ENCODE peak calls at places on chromosomes 11 and 22, in five cellular contexts. P, T, V, Z and L are unnamed samples.

GRCh38 chr11:122085264-122085663 is 30.8 kb downstream of the BLID start:
- DNase-seq in V (no peak), Z (no peak), T (no peak), P (no peak), L (no peak)

GRCh38 chr11:30000986-30001385 is 15.8 kb downstream of the KCNA4 start:
- DNase-seq in P (no peak), V (no peak), T (no peak), Z (no peak), L (no peak)

GRCh38 chr11:125167954-125168821 is 3.6 kb downstream of the PKNOX2 start:
- DNase-seq in P (no peak), V (no peak), Z (no peak), T (no peak), L (no peak)

GRCh38 chr11:39817248-39817647 is 1642.2 kb downstream of the LRRC4C start:
- DNase-seq in Z (no peak), P (no peak), V (no peak), T (no peak), L (no peak)

GRCh38 chr11:133809525-133810178 is 35.7 kb downstream of the SPATA19 start:
- DNase-seq in Z (no peak), T (no peak), P (no peak), V (peak), L (no peak)

GRCh38 chr11:16987205-16987568 is 27.0 kb downstream of the PLEKHA7 start:
- DNase-seq in V (peak), T (no peak), Z (peak), P (no peak), L (no peak)

GRCh38 chr11:90722552-90723190 is 499.8 kb upstream of the CHORDC1 start:
- DNase-seq in T (peak), Z (no peak), V (no peak), P (no peak), L (no peak)

GRCh38 chr11:13206086-13206640 is 71.4 kb upstream of the BMAL1 start:
- DNase-seq in Z (no peak), T (no peak), V (no peak), P (no peak), L (no peak)

GRCh38 chr11:11980841-11981308 is 27.6 kb downstream of the DKK3 start:
- DNase-seq in P (no peak), V (no peak), Z (no peak), T (no peak), L (no peak)

GRCh38 chr22:50691521-50691920 is 18.9 kb downstream of the SHANK3 start:
- DNase-seq in V (no peak), T (peak), Z (peak), P (no peak), L (peak)

GRCh38 chr11:9663699-9664275 is at the start of gene SWAP70:
- DNase-seq in Z (peak), P (peak), T (peak), V (peak), L (no peak)

GRCh38 chr11:9821008-9821752 is 157.3 kb downstream of the SWAP70 start:
- DNase-seq in Z (no peak), V (no peak), T (no peak), P (no peak), L (no peak)

GRCh38 chr22:24994070-24994763 is 41.7 kb downstream of the KIAA1671 start:
- DNase-seq in V (no peak), Z (no peak), P (no peak), T (no peak), L (no peak)

GRCh38 chr11:65973439-65974110 is 12.0 kb downstream of the SART1 start:
- DNase-seq in Z (no peak), V (no peak), P (no peak), T (no peak), L (no peak)

GRCh38 chr22:32339190-32340012 is 18.3 kb upstream of the RFPL3 start:
- DNase-seq in P (no peak), V (no peak), Z (peak), T (no peak), L (no peak)

GRCh38 chr11:67303132-67303988 is at the start of gene SSH3:
- DNase-seq in T (peak), P (peak), Z (peak), V (peak), L (no peak)

GRCh38 chr11:103007521-103007920 is 52.0 kb upstream of the MMP13 start:
- DNase-seq in P (no peak), V (no peak), T (no peak), Z (no peak), L (no peak)

GRCh38 chr11:116275634-116276033 is 497.2 kb downstream of the BUD13 start:
- DNase-seq in T (no peak), Z (no peak), P (no peak), V (no peak), L (no peak)

GRCh38 chr22:24157783-24158170 is 23.5 kb upstream of the SUSD2 start:
- DNase-seq in T (no peak), Z (no peak), V (no peak), P (no peak), L (no peak)

GRCh38 chr11:8839957-8840945 is 70.7 kb upstream of the AKIP1 start:
- DNase-seq in Z (peak), T (peak), P (no peak), V (no peak), L (no peak)

GRCh38 chr22:38202437-38203089 is 769 bp downstream of the MAFF start:
- DNase-seq in Z (peak), T (peak), P (peak), V (no peak), L (no peak)

GRCh38 chr11:70456921-70457532 is 58.7 kb downstream of the CTTN start:
- DNase-seq in T (peak), V (no peak), P (no peak), Z (no peak), L (no peak)

GRCh38 chr11:35178067-35178805 is 39.3 kb downstream of the CD44 start:
- DNase-seq in V (no peak), P (no peak), T (no peak), Z (no peak), L (no peak)

GRCh38 chr11:35177370-35177769 is 38.4 kb downstream of the CD44 start:
- DNase-seq in T (no peak), V (no peak), P (no peak), Z (no peak), L (no peak)

GRCh38 chr11:35180311-35181233 is 41.6 kb downstream of the CD44 start:
- DNase-seq in V (peak), Z (no peak), T (no peak), P (no peak), L (no peak)

GRCh38 chr11:35178862-35179261 is 39.9 kb downstream of the CD44 start:
- DNase-seq in Z (no peak), V (no peak), P (no peak), T (no peak), L (no peak)

DNA sequence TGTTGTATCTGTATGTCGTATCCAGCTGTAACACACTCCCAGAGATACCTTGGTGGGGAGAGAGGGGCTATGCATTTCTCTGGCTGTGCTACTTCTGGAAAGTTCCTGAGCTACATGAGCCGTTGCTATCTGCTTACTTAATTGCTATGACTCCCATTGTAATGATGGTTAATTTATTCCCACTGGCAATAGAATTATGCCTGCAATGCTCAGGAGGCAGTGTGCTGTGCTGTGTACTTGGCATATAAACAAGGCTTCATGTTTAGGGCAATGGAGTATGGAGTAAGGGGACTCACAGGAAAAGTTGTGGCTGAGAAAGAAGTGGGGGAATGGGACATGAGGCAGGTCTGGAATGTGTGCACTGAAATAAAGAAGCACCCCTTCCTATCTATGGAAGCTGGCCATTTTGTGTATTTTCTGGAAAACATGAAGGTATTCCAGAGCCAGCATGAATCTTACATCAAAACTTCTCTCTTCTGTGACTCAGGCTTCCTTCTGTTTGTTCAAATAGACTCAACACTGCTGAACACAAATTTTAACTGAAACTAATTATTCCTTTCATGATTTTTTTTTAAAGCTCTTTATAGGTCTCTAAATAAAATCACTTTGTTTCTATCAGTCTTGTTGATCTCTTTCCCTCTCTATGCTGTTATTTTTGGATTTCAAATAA is 40.6 kb downstream of the CD44 start:
- DNase-seq in Z (no peak), P (no peak), V (no peak), T (no peak), L (no peak)
- TF ChIP-seq SUZ12 in Z (no peak), P (no peak), V (no peak), T (no peak), L (no peak)

DNA sequence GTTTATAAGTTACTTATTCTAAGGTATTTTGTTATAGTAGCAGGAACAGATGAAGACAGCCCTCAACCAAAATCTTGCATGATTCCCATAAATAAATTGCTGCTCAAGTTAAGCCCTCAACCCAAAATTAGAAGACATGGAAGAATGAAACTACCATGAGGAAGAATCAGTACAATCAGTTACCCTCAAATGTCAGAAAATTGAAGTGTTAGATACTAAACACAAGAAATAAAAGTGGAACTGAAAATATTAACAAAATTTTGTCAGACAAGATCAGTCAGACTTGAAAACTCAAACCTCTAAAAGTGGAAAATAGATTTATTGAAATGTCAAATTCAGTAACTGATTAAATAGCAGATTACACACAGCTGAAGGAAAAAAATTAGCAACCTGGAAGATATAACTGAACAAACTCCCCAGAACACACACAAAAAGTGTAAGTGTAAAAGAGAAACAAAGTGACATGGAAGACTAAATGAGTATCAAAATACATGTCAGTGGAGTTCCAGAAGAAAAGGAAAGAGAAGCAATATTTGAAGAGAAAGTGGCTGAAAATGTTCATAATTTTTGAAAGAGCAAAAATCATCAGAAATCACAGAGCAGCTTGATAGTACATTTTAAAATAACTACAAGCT is 49.5 kb upstream of the GNAZ start:
- DNase-seq in T (no peak), Z (no peak), P (no peak), V (no peak), L (no peak)
- TF ChIP-seq SUZ12 in T (no peak), Z (no peak), P (no peak), V (no peak), L (no peak)

GRCh38 chr11:111918390-111919256 is at the start of gene C11orf52:
- DNase-seq in Z (peak), T (peak), V (no peak), P (peak), L (no peak)
- TF ChIP-seq SUZ12 in Z (no peak), T (no peak), V (no peak), P (no peak), L (no peak)

DNA sequence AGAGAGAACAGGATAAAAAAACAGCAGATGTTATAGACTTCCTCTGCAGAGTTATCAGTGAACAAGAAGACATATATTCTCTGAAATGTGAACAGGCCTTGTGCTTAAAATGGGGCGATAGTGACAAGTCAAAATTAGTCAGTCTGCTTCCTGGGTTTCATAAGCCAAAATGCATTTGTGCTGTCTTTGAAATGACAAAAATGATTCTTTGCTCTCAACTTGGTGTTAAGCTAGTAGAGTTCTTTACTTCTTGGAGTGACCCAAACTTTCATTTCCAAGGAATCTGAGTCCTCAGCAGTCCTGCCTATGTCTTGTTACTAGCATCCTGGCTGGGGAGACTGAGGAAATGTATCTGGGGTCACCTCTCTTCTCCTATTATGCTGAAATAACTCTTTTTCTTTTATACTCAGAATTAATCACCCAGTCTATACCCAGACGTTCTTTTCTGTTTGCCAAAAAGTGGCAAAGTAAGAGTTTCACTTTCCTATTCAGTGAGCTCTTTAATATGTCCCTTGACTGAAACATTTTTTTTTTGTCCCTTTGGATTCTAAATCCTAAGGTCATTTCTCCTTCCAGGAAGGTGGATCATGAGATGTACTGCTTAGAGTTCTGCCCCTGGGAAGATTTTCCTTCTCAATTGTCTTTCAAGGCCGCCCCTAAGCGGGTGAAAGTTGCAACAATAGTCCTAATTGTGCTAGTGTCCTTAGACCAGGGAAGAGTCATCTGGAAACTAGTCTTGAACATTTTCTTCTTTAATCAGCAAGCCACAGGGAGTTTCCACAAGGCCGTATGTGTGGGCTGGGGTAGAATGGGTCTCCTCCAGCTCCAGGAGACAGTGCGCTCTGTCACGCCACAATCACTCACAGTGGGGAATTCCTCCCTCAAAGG is 52.9 kb upstream of the RDX start:
- DNase-seq in T (no peak), P (no peak), Z (no peak), V (no peak), L (peak)
- TF ChIP-seq SUZ12 in T (no peak), P (no peak), Z (no peak), V (no peak), L (no peak)

GRCh38 chr22:36797988-36798670 is 18.7 kb downstream of the PVALB start:
- DNase-seq in T (no peak), P (no peak), Z (no peak), V (no peak), L (no peak)
- TF ChIP-seq SUZ12 in T (no peak), P (no peak), Z (no peak), V (no peak), L (no peak)

GRCh38 chr11:47786373-47786772 is 19.2 kb upstream of the FNBP4 start:
- DNase-seq in T (no peak), Z (no peak), V (no peak), P (no peak), L (no peak)
- TF ChIP-seq SUZ12 in T (no peak), Z (no peak), V (no peak), P (no peak), L (no peak)

GRCh38 chr11:95147364-95147905 is 57.8 kb downstream of the ENDOD1 start:
- DNase-seq in P (no peak), T (peak), Z (no peak), V (no peak), L (no peak)
- TF ChIP-seq SUZ12 in P (no peak), T (no peak), Z (no peak), V (no peak), L (no peak)

GRCh38 chr11:128897841-128898240 is 6.7 kb downstream of the KCNJ5 start:
- DNase-seq in V (no peak), P (no peak), Z (no peak), T (no peak), L (no peak)
- TF ChIP-seq SUZ12 in V (no peak), P (no peak), Z (no peak), T (no peak), L (no peak)

GRCh38 chr11:86904001-86904400 is 51.2 kb downstream of the FZD4 start:
- DNase-seq in V (no peak), P (no peak), T (peak), Z (no peak), L (no peak)
- TF ChIP-seq SUZ12 in V (no peak), P (no peak), T (no peak), Z (no peak), L (no peak)